ENCODE peak calls at places on chromosomes 16 and 17, in five cellular contexts. H is lung; J is brain microvascular endothelial cell; Q is CD8-positive, alpha-beta T cell; L is hepatocyte. V is an unnamed sample. For H3K27me3, the result is how much of the 10 kb centered on the place peaks cover.

GRCh38 chr17:50802609-50803571 is 32.5 kb upstream of the WFIKKN2 start:
- DNase-seq in H (no peak), J (no peak), Q (no peak), L (no peak), V (no peak)

GRCh38 chr16:49640606-49641005 is 215.3 kb downstream of the ZNF423 start:
- DNase-seq in H (no peak), J (peak), Q (no peak), L (no peak), V (no peak)

GRCh38 chr17:47076171-47076570 is 97.1 kb upstream of the RPRML start:
- DNase-seq in H (no peak), J (no peak), Q (no peak), L (no peak), V (no peak)

GRCh38 chr16:67673712-67674580 is 7.3 kb downstream of the C16orf86 start:
- DNase-seq in H (peak), J (no peak), Q (no peak), L (no peak), V (no peak)

GRCh38 chr17:34703533-34703932 is 124.2 kb downstream of the TMEM132E start:
- DNase-seq in H (no peak), J (peak), Q (no peak), L (peak), V (peak)

GRCh38 chr17:80204626-80205468 is 15.3 kb downstream of the SGSH start:
- DNase-seq in H (no peak), J (no peak), Q (no peak), L (no peak), V (no peak)

GRCh38 chr17:35170968-35171771 is 23.0 kb downstream of the SLC35G3 start:
- DNase-seq in H (no peak), J (no peak), Q (no peak), L (no peak), V (peak)

GRCh38 chr16:20866161-20866772 is 33.9 kb downstream of the DCUN1D3 start:
- DNase-seq in H (no peak), J (peak), Q (no peak), L (peak), V (no peak)

GRCh38 chr16:66905633-66906539 is 12.8 kb downstream of the CDH16 start:
- DNase-seq in H (no peak), J (no peak), Q (no peak), L (peak), V (peak)

GRCh38 chr16:50712568-50712914 is 19.1 kb downstream of the NOD2 start:
- DNase-seq in H (no peak), J (peak), Q (no peak), L (peak), V (no peak)

GRCh38 chr17:63494300-63494928 is 17.6 kb downstream of the ACE start:
- DNase-seq in H (no peak), J (no peak), Q (no peak), L (no peak), V (no peak)

GRCh38 chr16:87216148-87216823 is 100.9 kb downstream of the C16orf95 start:
- DNase-seq in H (no peak), J (no peak), Q (no peak), L (no peak), V (no peak)

GRCh38 chr16:12532871-12533610 is 270.6 kb downstream of the CPPED1 start:
- DNase-seq in H (no peak), J (no peak), Q (peak), L (no peak), V (peak)

GRCh38 chr17:54967621-54968258 is 714 bp downstream of the COX11 start:
- DNase-seq in H (no peak), J (peak), Q (no peak), L (peak), V (no peak)

GRCh38 chr17:9557356-9557755 is 18.3 kb downstream of the STX8 start:
- DNase-seq in H (no peak), J (no peak), Q (no peak), L (no peak), V (no peak)

GRCh38 chr16:76955629-76956028 is 235.4 kb upstream of the MON1B start:
- DNase-seq in H (no peak), J (peak), Q (no peak), L (no peak), V (no peak)

GRCh38 chr17:14310101-14310500 is 9.2 kb downstream of the HS3ST3B1 start:
- DNase-seq in H (no peak), J (no peak), Q (no peak), L (no peak), V (no peak)

GRCh38 chr17:81334987-81335386 is 39.9 kb upstream of the SLC38A10 start:
- DNase-seq in H (no peak), J (no peak), Q (no peak), L (no peak), V (no peak)

GRCh38 chr16:559411-560207 is 585 bp upstream of the PRR35 start:
- DNase-seq in H (no peak), J (no peak), Q (no peak), L (no peak), V (no peak)

GRCh38 chr16:21167360-21167759 is 8.9 kb downstream of the LDAF1 start:
- DNase-seq in H (no peak), J (peak), Q (no peak), L (no peak), V (no peak)

GRCh38 chr17:81368623-81369022 is 26.6 kb upstream of the BAHCC1 start:
- DNase-seq in H (no peak), J (no peak), Q (no peak), L (no peak), V (no peak)

GRCh38 chr16:68885321-68885720 is 42.0 kb downstream of the TANGO6 start:
- DNase-seq in H (no peak), J (no peak), Q (no peak), L (no peak), V (no peak)

GRCh38 chr17:60167095-60167741 is 17.4 kb downstream of the CA4 start:
- DNase-seq in H (no peak), J (no peak), Q (no peak), L (no peak), V (no peak)

GRCh38 chr17:63974594-63975192 is 2.0 kb upstream of the SCN4A start:
- DNase-seq in H (no peak), J (peak), Q (no peak), L (no peak), V (no peak)

GRCh38 chr16:28585674-28586073 is 11.2 kb downstream of the SULT1A2 start:
- DNase-seq in H (no peak), J (no peak), Q (no peak), L (no peak), V (no peak)

GRCh38 chr17:7313890-7314718 is 1.1 kb downstream of the GPS2 start:
- DNase-seq in H (no peak), J (peak), Q (no peak), L (no peak), V (no peak)

GRCh38 chr17:37683454-37683984 is 40.3 kb upstream of the DDX52 start:
- DNase-seq in H (no peak), J (no peak), Q (no peak), L (no peak), V (no peak)

GRCh38 chr17:17823433-17824118 is 13.2 kb downstream of the SREBF1 start:
- DNase-seq in H (peak), J (peak), Q (peak), L (peak), V (peak)

GRCh38 chr16:87874639-87875472 is 5.5 kb upstream of the SLC7A5 start:
- DNase-seq in H (no peak), J (no peak), Q (no peak), L (no peak), V (no peak)

GRCh38 chr17:68753985-68754769 is 153.0 kb upstream of the FAM20A start:
- DNase-seq in H (no peak), J (no peak), Q (no peak), L (no peak), V (no peak)

GRCh38 chr16:56603589-56603988 is 4.8 kb upstream of the MT2A start:
- DNase-seq in H (no peak), J (peak), Q (no peak), L (peak), V (no peak)

GRCh38 chr17:44348988-44349364 is 3.9 kb downstream of the GRN start:
- DNase-seq in H (no peak), J (no peak), Q (no peak), L (no peak), V (no peak)

GRCh38 chr16:27839419-27839818 is 224.1 kb downstream of the GSG1L start:
- DNase-seq in H (no peak), J (peak), Q (no peak), L (no peak), V (no peak)

GRCh38 chr17:14299261-14300093 is 1.4 kb upstream of the HS3ST3B1 start:
- DNase-seq in H (peak), J (no peak), Q (no peak), L (peak), V (peak)

GRCh38 chr17:72492494-72492893 is 371.7 kb downstream of the SOX9 start:
- DNase-seq in H (no peak), J (no peak), Q (no peak), L (no peak), V (no peak)

GRCh38 chr17:879546-879945 is 97.4 kb downstream of the MRM3 start:
- DNase-seq in H (peak), J (peak), Q (peak), L (peak), V (peak)
- TF ChIP-seq CTCF in H (peak), J (peak), Q (peak), L (peak), V (peak)

GRCh38 chr16:10938844-10939648 is 3.2 kb downstream of the DEXI start:
- DNase-seq in H (no peak), J (no peak), Q (no peak), L (no peak), V (no peak)
- H3K27ac ChIP-seq in H (peak), J (no peak), Q (no peak), L (no peak), V (no peak)

GRCh38 chr16:2019500-2019899 is at the start of gene NPW:
- DNase-seq in H (no peak), J (no peak), Q (no peak), L (no peak), V (no peak)
- H3K27me3 ChIP-seq in H (under half), J (under half), Q (under half), L (under half), V (under half)

DNA sequence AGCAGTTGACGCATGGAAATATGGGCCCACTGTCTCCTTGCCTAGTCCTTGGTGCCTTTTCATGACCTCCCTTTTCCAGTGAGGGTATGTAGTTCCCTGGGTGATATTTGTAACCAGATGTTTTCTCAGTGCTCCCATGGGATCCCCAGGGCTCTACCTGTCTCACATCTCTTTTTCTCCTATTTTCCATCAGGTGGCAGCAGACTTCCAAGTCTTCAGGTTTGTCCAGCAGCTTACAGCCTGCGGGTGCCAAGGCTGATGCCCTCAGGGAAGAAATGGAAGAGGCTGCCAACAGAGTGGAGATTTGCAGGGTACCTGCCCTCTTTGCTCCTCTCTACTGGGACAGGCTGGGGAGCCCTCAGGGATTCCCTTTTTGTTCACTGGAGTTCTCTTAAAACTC is 89.1 kb downstream of the ELAC2 start:
- DNase-seq in H (no peak), J (no peak), Q (no peak), L (no peak), V (no peak)
- TF ChIP-seq CTCF in H (no peak), J (peak), Q (no peak), L (peak), V (no peak)

V was measured in CD4-positive, alpha-beta T cell.